ENCODE peak calls at places on chromosomes 5 and 9, in eight cellular contexts. D is SJSA1; I is brain microvascular endothelial cell; J is astrocyte; F is uterus; V is aorta; B is CD8-positive, alpha-beta memory T cell; C is small intestine. U is an unnamed sample.

GRCh38 chr9:13823021-13823420 is 490.9 kb downstream of the NFIB start:
- DNase-seq in D (no peak), I (no peak), J (peak; percentile 76), F (no peak), V (no peak), B (no peak), C (no peak), U (no peak)

GRCh38 chr5:97488126-97488668 is 305.1 kb upstream of the RIOK2 start:
- DNase-seq in D (no peak), I (no peak), J (no peak), F (no peak), V (peak; percentile 60), B (no peak), C (no peak), U (no peak)

GRCh38 chr5:124511791-124512190 is 234.6 kb downstream of the ZNF608 start:
- DNase-seq in D (no peak), I (no peak), J (peak; percentile 67), F (no peak), V (no peak), B (no peak), C (no peak), U (no peak)

GRCh38 chr9:88322906-88323566 is 65.2 kb upstream of the SPIN1 start:
- DNase-seq in D (no peak), I (peak; percentile 51), J (peak; percentile 79), F (no peak), V (peak; percentile 7), B (peak; percentile 35), C (peak; percentile 65), U (no peak)

GRCh38 chr9:88270398-88270797 is 117.8 kb upstream of the SPIN1 start:
- DNase-seq in D (no peak), I (no peak), J (no peak), F (no peak), V (no peak), B (no peak), C (no peak), U (no peak)

GRCh38 chr9:2179557-2179956 is 164.4 kb downstream of the SMARCA2 start:
- DNase-seq in D (no peak), I (no peak), J (no peak), F (no peak), V (no peak), B (no peak), C (no peak), U (no peak)

GRCh38 chr5:33441241-33441844 is 578 bp downstream of the TARS1 start:
- DNase-seq in D (no peak), I (peak; percentile 76), J (peak; percentile 63), F (peak; percentile 19), V (no peak), B (peak; percentile 7), C (peak; percentile 56), U (no peak)

GRCh38 chr9:110936252-110936651 is 102.0 kb downstream of the LPAR1 start:
- DNase-seq in D (no peak), I (no peak), J (no peak), F (no peak), V (no peak), B (no peak), C (no peak), U (no peak)

GRCh38 chr5:173953528-173954090 is 35.4 kb upstream of the C5orf47 start:
- DNase-seq in D (no peak), I (peak; percentile 27), J (peak; percentile 71), F (no peak), V (no peak), B (no peak), C (no peak), U (no peak)

GRCh38 chr5:134427540-134428041 is 15.9 kb upstream of the CDKN2AIPNL start:
- DNase-seq in D (no peak), I (no peak), J (no peak), F (no peak), V (peak; percentile 5), B (no peak), C (no peak), U (no peak)

GRCh38 chr9:90478821-90479220 is 163.8 kb downstream of the DIRAS2 start:
- DNase-seq in D (no peak), I (no peak), J (no peak), F (no peak), V (no peak), B (no peak), C (no peak), U (no peak)

GRCh38 chr9:37542895-37543294 is 33.3 kb downstream of the FBXO10 start:
- DNase-seq in D (no peak), I (no peak), J (no peak), F (no peak), V (no peak), B (no peak), C (no peak), U (no peak)

GRCh38 chr5:62779010-62779422 is 200.4 kb downstream of the LRRC70 start:
- DNase-seq in D (no peak), I (peak; percentile 47), J (peak; percentile 34), F (no peak), V (no peak), B (no peak), C (peak; percentile 43), U (no peak)

GRCh38 chr9:108259917-108260675 is 595.7 kb downstream of the ACTL7B start:
- DNase-seq in D (no peak), I (no peak), J (no peak), F (no peak), V (no peak), B (no peak), C (no peak), U (no peak)

GRCh38 chr5:54889826-54890225 is 95.6 kb downstream of the ESM1 start:
- DNase-seq in D (no peak), I (peak; percentile 35), J (peak; percentile 90), F (no peak), V (no peak), B (no peak), C (no peak), U (no peak)

GRCh38 chr5:54785729-54786548 is 199.5 kb downstream of the ESM1 start:
- DNase-seq in D (no peak), I (no peak), J (peak; percentile 6), F (no peak), V (no peak), B (no peak), C (no peak), U (peak; percentile 15)

GRCh38 chr5:178422400-178422775 is 167.8 kb downstream of the COL23A1 start:
- DNase-seq in D (peak; percentile 36), I (no peak), J (no peak), F (no peak), V (peak; percentile 36), B (no peak), C (no peak), U (no peak)

GRCh38 chr5:151805414-151806225 is 33.9 kb downstream of the G3BP1 start:
- DNase-seq in D (no peak), I (no peak), J (peak; percentile 41), F (peak; percentile 34), V (no peak), B (no peak), C (no peak), U (no peak)
- H3K36me3 ChIP-seq in D (peaks cover 95% of the 10 kb centered on the region), I (peaks cover 41% of the 10 kb centered on the region), J (peaks cover 36% of the 10 kb centered on the region), F (no peaks in the 10 kb centered on the region), V (peaks cover 4% of the 10 kb centered on the region), B (peaks cover 30% of the 10 kb centered on the region), C (peaks cover 2% of the 10 kb centered on the region), U (peaks cover 12% of the 10 kb centered on the region)

GRCh38 chr5:110082194-110082593 is 392.5 kb downstream of the MAN2A1 start:
- DNase-seq in D (no peak), I (no peak), J (no peak), F (no peak), V (no peak), B (no peak), C (no peak), U (no peak)

GRCh38 chr5:110086658-110087388 is 397.1 kb downstream of the MAN2A1 start:
- DNase-seq in D (no peak), I (peak; percentile 76), J (peak; percentile 95), F (peak; percentile 19), V (peak; percentile 78), B (no peak), C (no peak), U (no peak)

GRCh38 chr5:110087829-110088228 is 398.1 kb downstream of the MAN2A1 start:
- DNase-seq in D (no peak), I (no peak), J (no peak), F (no peak), V (no peak), B (no peak), C (no peak), U (no peak)

GRCh38 chr5:110088676-110089436 is 399.1 kb downstream of the MAN2A1 start:
- DNase-seq in D (no peak), I (no peak), J (no peak), F (no peak), V (no peak), B (no peak), C (no peak), U (no peak)

GRCh38 chr5:110085826-110086225 is 396.1 kb downstream of the MAN2A1 start:
- DNase-seq in D (no peak), I (no peak), J (no peak), F (no peak), V (no peak), B (no peak), C (no peak), U (no peak)
- H3K36me3 ChIP-seq in D (no peaks in the 10 kb centered on the region), I (no peaks in the 10 kb centered on the region), J (no peaks in the 10 kb centered on the region), F (no peaks in the 10 kb centered on the region), V (no peaks in the 10 kb centered on the region), B (no peaks in the 10 kb centered on the region), C (no peaks in the 10 kb centered on the region), U (no peaks in the 10 kb centered on the region)

GRCh38 chr5:151798674-151799073 is 26.9 kb downstream of the G3BP1 start:
- DNase-seq in D (no peak), I (no peak), J (no peak), F (no peak), V (no peak), B (no peak), C (no peak), U (no peak)

GRCh38 chr5:151799407-151799806 is 27.7 kb downstream of the G3BP1 start:
- DNase-seq in D (no peak), I (peak; percentile 74), J (peak; percentile 28), F (no peak), V (no peak), B (no peak), C (no peak), U (no peak)

GRCh38 chr5:151800527-151800926 is 28.8 kb downstream of the G3BP1 start:
- DNase-seq in D (no peak), I (no peak), J (no peak), F (no peak), V (no peak), B (no peak), C (no peak), U (no peak)

GRCh38 chr5:151793358-151793757 is 21.6 kb downstream of the G3BP1 start:
- DNase-seq in D (no peak), I (no peak), J (no peak), F (no peak), V (no peak), B (no peak), C (no peak), U (no peak)

GRCh38 chr5:151795426-151795825 is 23.7 kb downstream of the G3BP1 start:
- DNase-seq in D (no peak), I (no peak), J (no peak), F (no peak), V (no peak), B (no peak), C (no peak), U (no peak)
- H3K36me3 ChIP-seq in D (peaks cover 99% of the 10 kb centered on the region), I (peaks cover 63% of the 10 kb centered on the region), J (peaks cover 68% of the 10 kb centered on the region), F (no peaks in the 10 kb centered on the region), V (peaks cover 7% of the 10 kb centered on the region), B (peaks cover 72% of the 10 kb centered on the region), C (peaks cover 27% of the 10 kb centered on the region), U (peaks cover 21% of the 10 kb centered on the region)

DNA sequence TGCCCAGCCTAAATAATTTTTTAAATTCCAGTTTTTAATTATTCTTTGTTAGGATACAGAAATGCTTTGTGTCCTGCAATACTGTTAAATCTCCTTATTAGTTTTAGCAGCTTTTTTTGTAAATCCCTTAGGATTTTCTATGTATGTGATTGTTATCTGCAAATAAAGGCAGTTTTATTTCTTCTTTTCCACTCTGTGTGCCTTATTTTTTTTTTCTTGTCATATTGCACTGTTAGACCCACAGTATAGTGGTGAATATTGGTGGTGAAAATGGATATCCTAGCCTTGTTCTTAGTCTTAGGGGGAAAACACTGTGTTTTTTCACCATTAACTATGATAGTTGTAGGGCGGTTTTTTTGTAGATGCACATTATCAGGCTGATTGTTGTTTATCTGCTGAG is 11.3 kb upstream of the KIAA1958 start:
- DNase-seq in D (no peak), I (no peak), J (no peak), F (no peak), V (no peak), B (no peak), C (no peak), U (no peak)
- H3K36me3 ChIP-seq in D (peaks cover 9% of the 10 kb centered on the region), I (peaks cover 3% of the 10 kb centered on the region), J (no peaks in the 10 kb centered on the region), F (no peaks in the 10 kb centered on the region), V (no peaks in the 10 kb centered on the region), B (no peaks in the 10 kb centered on the region), C (no peaks in the 10 kb centered on the region), U (no peaks in the 10 kb centered on the region)

U was measured in GM06990.